ENCODE peak calls at places on chromosomes 13 and 19, in five cellular contexts. N, W, F, D and U are unnamed samples.

GRCh38 chr13:44299142-44299541 is 74.5 kb upstream of the SERP2 start:
- DNase-seq in N (no peak), W (no peak), F (no peak), D (no peak), U (no peak)

GRCh38 chr13:43285891-43286602 is 262.7 kb downstream of the DNAJC15 start:
- DNase-seq in N (no peak), W (no peak), F (no peak), D (no peak), U (no peak)

GRCh38 chr19:39093761-39094160 is 9.6 kb downstream of the ACP7 start:
- DNase-seq in N (no peak), W (no peak), F (no peak), D (no peak), U (no peak)

GRCh38 chr19:49700563-49700962 is 9.6 kb downstream of the CPT1C start:
- DNase-seq in N (no peak), W (no peak), F (no peak), D (peak; percentile 49), U (no peak)

GRCh38 chr19:3321696-3322095 is 44.7 kb upstream of the NFIC start:
- DNase-seq in N (no peak), W (no peak), F (no peak), D (peak; percentile 5), U (no peak)

GRCh38 chr19:53594811-53595509 is 36.8 kb upstream of the DPRX start:
- DNase-seq in N (no peak), W (peak; percentile 95), F (peak; percentile 89), D (no peak), U (no peak)

GRCh38 chr19:2132191-2132590 is 19.2 kb downstream of the AP3D1 start:
- DNase-seq in N (no peak), W (no peak), F (no peak), D (no peak), U (no peak)

GRCh38 chr13:41065098-41065497 is 3.8 kb downstream of the WBP4 start:
- DNase-seq in N (no peak), W (no peak), F (no peak), D (no peak), U (no peak)

GRCh38 chr13:35479223-35479536 is 2.7 kb upstream of the MAB21L1 start:
- DNase-seq in N (no peak), W (no peak), F (no peak), D (no peak), U (no peak)

GRCh38 chr19:56167064-56167578 is 8.7 kb upstream of the GALP start:
- DNase-seq in N (no peak), W (no peak), F (no peak), D (peak; percentile 48), U (no peak)

GRCh38 chr19:34851277-34851804 is 75.4 kb upstream of the ZNF30 start:
- DNase-seq in N (peak; percentile 18), W (no peak), F (no peak), D (no peak), U (peak; percentile 32)

GRCh38 chr19:41479757-41480191 is 36.8 kb downstream of the ERICH4 start:
- DNase-seq in N (no peak), W (no peak), F (no peak), D (peak; percentile 39), U (no peak)

GRCh38 chr19:14325863-14326262 is 55.4 kb upstream of the ADGRE5 start:
- DNase-seq in N (no peak), W (no peak), F (peak; percentile 13), D (no peak), U (no peak)

GRCh38 chr19:51800849-51801244 is 5.9 kb downstream of the FPR3 start:
- DNase-seq in N (no peak), W (no peak), F (no peak), D (no peak), U (no peak)

GRCh38 chr19:51798127-51798526 is 3.2 kb downstream of the FPR3 start:
- DNase-seq in N (no peak), W (no peak), F (no peak), D (no peak), U (no peak)

GRCh38 chr19:51798958-51799310 is 4.0 kb downstream of the FPR3 start:
- DNase-seq in N (no peak), W (no peak), F (no peak), D (no peak), U (no peak)

GRCh38 chr19:51799998-51800848 is 5.3 kb downstream of the FPR3 start:
- DNase-seq in N (no peak), W (no peak), F (no peak), D (peak; percentile 72), U (peak; percentile 12)

GRCh38 chr19:51799311-51799997 is 4.5 kb downstream of the FPR3 start:
- DNase-seq in N (no peak), W (no peak), F (no peak), D (peak; percentile 59), U (peak; percentile 35)
- H3K4me1 ChIP-seq in N (no peaks in the 10 kb centered on the region), W (no peaks in the 10 kb centered on the region), F (peaks cover 5% of the 10 kb centered on the region), D (peaks cover 30% of the 10 kb centered on the region), U (peaks cover 19% of the 10 kb centered on the region)

DNA sequence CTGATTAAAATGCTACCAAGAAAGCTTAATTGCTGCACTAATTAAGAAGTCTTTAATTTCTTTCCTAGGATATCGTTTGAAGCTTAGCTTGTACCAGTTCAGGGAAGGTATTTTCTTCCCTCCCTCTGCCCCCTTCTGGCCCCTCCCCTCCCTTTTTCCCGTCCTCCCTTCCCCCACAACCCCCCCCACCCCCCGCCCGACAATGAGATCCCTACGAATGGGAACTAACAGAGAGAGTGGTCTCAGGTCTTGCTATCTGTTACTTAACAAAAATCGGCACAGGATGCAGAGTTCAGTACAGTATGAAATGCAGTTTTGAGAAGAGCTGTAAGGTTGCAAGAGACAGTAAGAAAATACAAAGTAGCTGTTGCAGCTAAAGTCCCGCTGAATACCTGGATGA is 3.0 kb upstream of the DACH1 start:
- DNase-seq in N (no peak), W (no peak), F (no peak), D (no peak), U (no peak)
- TF ChIP-seq ZNF274 in N (no peak), W (no peak), F (no peak), D (no peak), U (no peak)

DNA sequence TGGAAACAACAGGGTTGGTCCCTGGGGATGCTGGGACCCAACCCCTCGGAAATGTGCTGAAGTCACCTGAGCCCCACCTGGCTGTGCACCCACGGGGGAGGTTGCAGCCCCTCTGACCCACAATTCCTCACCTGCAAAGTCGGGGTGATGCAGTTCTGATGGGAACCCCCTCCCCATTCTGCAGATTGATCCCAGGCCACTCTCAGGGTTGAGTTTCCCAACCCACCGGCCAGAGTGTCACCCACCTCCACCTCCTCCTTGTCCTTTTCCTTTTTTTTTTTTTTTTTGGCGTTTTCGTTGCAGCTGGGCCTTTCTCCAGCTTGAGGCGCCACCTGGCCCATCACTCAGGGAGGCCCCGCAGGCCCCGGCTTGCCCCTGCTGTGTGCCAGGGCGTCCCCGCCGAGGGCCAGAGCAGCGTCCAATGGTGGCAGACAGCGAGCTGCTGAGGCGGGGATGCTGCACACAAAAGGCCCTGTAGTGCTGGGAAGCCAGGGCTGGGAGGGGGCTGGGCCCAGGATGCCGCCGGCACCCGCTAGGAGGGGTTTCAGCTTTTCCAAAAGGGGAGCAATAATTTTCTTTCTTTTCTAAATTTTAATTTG is 4.6 kb downstream of the PIK3R2 start:
- DNase-seq in N (no peak), W (no peak), F (no peak), D (no peak), U (no peak)
- H3K4me1 ChIP-seq in N (peaks cover 41% of the 10 kb centered on the region), W (peaks cover 15% of the 10 kb centered on the region), F (peaks cover 29% of the 10 kb centered on the region), D (peaks cover 79% of the 10 kb centered on the region), U (peaks cover 44% of the 10 kb centered on the region)

GRCh38 chr13:113288880-113289279 is 8.2 kb upstream of the LAMP1 start:
- DNase-seq in N (no peak), W (no peak), F (no peak), D (no peak), U (no peak)

GRCh38 chr13:113283904-113284303 is 13.1 kb upstream of the LAMP1 start:
- DNase-seq in N (no peak), W (no peak), F (no peak), D (no peak), U (no peak)
- TF ChIP-seq ZNF274 in N (no peak), W (no peak), F (no peak), D (no peak), U (no peak)

GRCh38 chr13:34207334-34207733 is 389.4 kb downstream of the RFC3 start:
- DNase-seq in N (no peak), W (no peak), F (no peak), D (no peak), U (no peak)
- H3K4me1 ChIP-seq in N (no peaks in the 10 kb centered on the region), W (no peaks in the 10 kb centered on the region), F (no peaks in the 10 kb centered on the region), D (no peaks in the 10 kb centered on the region), U (no peaks in the 10 kb centered on the region)

GRCh38 chr19:28885965-28886364 is 327.0 kb downstream of the UQCRFS1 start:
- DNase-seq in N (no peak), W (no peak), F (no peak), D (no peak), U (peak; percentile 2)

GRCh38 chr19:28889941-28890645 is 322.9 kb downstream of the UQCRFS1 start:
- DNase-seq in N (no peak), W (no peak), F (no peak), D (no peak), U (no peak)

GRCh38 chr19:28886708-28887107 is 326.2 kb downstream of the UQCRFS1 start:
- DNase-seq in N (no peak), W (no peak), F (no peak), D (no peak), U (no peak)

GRCh38 chr19:28884786-28885476 is 328.0 kb downstream of the UQCRFS1 start:
- DNase-seq in N (no peak), W (no peak), F (no peak), D (no peak), U (no peak)

DNA sequence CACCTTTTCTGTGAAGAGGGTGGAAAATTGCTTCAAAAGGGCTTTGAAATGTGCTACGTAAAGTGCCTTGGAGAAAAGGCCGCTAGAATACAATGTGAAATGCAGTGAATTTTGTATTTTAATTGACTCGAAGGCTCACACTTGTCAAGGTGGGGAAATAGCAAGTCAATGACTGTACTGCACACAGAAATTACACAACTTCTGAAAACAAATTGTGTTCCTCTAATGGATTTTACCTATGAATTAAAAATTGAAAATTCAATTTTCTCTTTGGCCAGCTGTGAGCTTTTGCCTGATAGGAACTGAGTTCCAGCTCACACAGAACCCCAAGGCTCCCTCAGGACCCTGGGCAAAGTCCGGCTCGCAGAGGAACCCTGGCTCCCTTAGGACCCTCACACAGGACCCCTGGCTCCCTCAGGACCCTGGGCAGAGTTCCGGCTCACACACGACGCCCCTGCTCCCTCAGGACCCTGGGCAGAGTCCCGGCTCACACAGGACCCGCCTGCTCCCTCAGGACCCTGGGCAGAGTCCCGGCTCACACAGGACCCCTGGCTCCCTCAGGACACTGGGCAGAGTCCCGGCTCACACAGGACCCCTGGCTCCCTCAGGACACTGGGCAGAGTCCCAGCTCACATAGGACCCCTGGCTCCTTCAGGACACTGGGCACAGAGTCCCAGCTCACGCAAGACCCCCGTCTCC is 324.9 kb downstream of the UQCRFS1 start:
- DNase-seq in N (no peak), W (peak; percentile 38), F (no peak), D (no peak), U (no peak)
- TF ChIP-seq ZNF274 in N (no peak), W (no peak), F (no peak), D (no peak), U (no peak)

GRCh38 chr13:110664673-110665072 is 41.2 kb downstream of the CARS2 start:
- DNase-seq in N (no peak), W (no peak), F (no peak), D (no peak), U (no peak)

GRCh38 chr13:110663491-110663890 is 42.4 kb downstream of the CARS2 start:
- DNase-seq in N (no peak), W (no peak), F (no peak), D (no peak), U (no peak)

GRCh38 chr13:110665491-110666254 is 40.2 kb downstream of the CARS2 start:
- DNase-seq in N (no peak), W (no peak), F (no peak), D (no peak), U (no peak)

GRCh38 chr13:110663044-110663443 is 42.9 kb downstream of the CARS2 start:
- DNase-seq in N (no peak), W (no peak), F (no peak), D (no peak), U (no peak)

GRCh38 chr13:110664074-110664473 is 41.8 kb downstream of the CARS2 start:
- DNase-seq in N (no peak), W (no peak), F (no peak), D (no peak), U (no peak)
- H3K4me1 ChIP-seq in N (no peaks in the 10 kb centered on the region), W (no peaks in the 10 kb centered on the region), F (no peaks in the 10 kb centered on the region), D (no peaks in the 10 kb centered on the region), U (no peaks in the 10 kb centered on the region)